ENCODE peak calls at places on chromosomes 13 and 19, in five cellular contexts. A, S, C, Q and M are unnamed samples.
A peak's percentile ranks its signal among the peaks of the same experiment; 100 is the strongest.

GRCh38 chr13:99916366-99917103 is 55.0 kb downstream of the ZIC5 start:
- DNase-seq in A (peak; percentile 71), Q (peak; percentile 32), C (no peak), S (peak; percentile 49), M (no peak)

GRCh38 chr13:105165449-105166125 is 1369.9 kb downstream of the EFNB2 start:
- DNase-seq in Q (no peak), A (no peak), S (no peak), C (no peak), M (no peak)

GRCh38 chr13:98454389-98454881 is 122.5 kb downstream of the STK24 start:
- DNase-seq in A (peak; percentile 94), C (no peak), S (no peak), Q (peak; percentile 76), M (no peak)

GRCh38 chr13:51635137-51635878 is 51.0 kb downstream of the WDFY2 start:
- DNase-seq in S (peak; percentile 34), A (no peak), Q (no peak), C (no peak), M (no peak)

GRCh38 chr13:102631198-102631597 is 34.4 kb downstream of the TPP2 start:
- DNase-seq in S (no peak), A (no peak), Q (no peak), C (no peak), M (no peak)

GRCh38 chr19:5679289-5680082 is 830 bp downstream of the MICOS13 start:
- DNase-seq in C (no peak), S (no peak), A (no peak), Q (no peak), M (no peak)

GRCh38 chr19:19606021-19606420 is 12.5 kb downstream of the PBX4 start:
- DNase-seq in Q (no peak), A (peak; percentile 10), S (peak; percentile 33), C (peak; percentile 59), M (no peak)

GRCh38 chr19:35549174-35549788 is 3.9 kb downstream of the TMEM147 start:
- DNase-seq in Q (peak; percentile 33), C (peak; percentile 25), A (peak; percentile 56), S (peak; percentile 73), M (no peak)

GRCh38 chr19:54650108-54650666 is 12.6 kb upstream of the LILRB4 start:
- DNase-seq in A (no peak), S (no peak), C (no peak), Q (no peak), M (no peak)

GRCh38 chr13:94330552-94331071 is 148.9 kb downstream of the DCT start:
- DNase-seq in C (no peak), S (peak; percentile 60), A (no peak), Q (no peak), M (no peak)

GRCh38 chr13:24348797-24349515 is 39.6 kb downstream of the C1QTNF9 start:
- DNase-seq in A (no peak), S (no peak), Q (no peak), C (no peak), M (no peak)

DNA sequence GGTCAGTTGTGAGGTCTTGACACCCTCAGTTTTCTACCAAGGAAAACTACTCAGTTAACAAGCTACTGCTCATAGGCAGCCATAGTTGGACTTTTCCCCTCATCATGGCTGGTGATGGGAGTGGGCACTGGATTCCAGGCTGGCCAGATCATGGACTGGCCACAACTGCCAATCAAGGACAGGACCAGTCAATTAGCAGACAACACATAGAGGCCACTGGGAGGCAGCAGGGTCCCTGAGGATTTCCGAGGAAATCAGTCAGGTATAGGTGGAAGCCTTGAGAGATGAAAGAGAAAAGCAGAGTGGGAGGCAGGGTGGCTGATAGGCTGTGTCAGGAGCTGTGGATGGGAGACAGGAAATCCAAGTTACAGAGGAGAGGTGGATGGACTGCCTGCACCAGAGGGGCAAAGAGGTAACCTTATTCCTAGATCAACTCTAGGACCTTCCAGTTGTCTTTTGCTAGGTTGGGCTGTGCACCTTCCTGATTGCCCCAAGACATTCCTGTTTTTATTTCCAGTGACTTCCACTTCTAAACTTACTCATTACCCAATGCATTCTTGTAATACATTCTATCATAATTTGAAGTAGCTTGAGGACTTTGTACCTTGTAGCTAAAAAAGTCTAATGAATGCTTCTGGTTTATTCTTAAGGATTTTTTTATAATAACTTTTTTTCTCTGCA is 361.8 kb downstream of the KCNRG start:
- DNase-seq in Q (no peak), C (no peak), A (no peak), S (no peak), M (no peak)
- H3K4me3 ChIP-seq in Q (no peak overlapping the region), C (no peak overlapping the region), A (no peak overlapping the region), S (no peak overlapping the region), M (no peak overlapping the region)

GRCh38 chr13:50012396-50013169 is 2.7 kb upstream of the KCNRG start:
- DNase-seq in C (no peak), A (peak; percentile 25), Q (no peak), S (no peak), M (no peak)

GRCh38 chr13:50015263-50015662 is at the start of gene KCNRG:
- DNase-seq in Q (no peak), S (no peak), A (peak; percentile 39), C (no peak), M (no peak)

GRCh38 chr13:50014404-50014803 is 840 bp upstream of the KCNRG start:
- DNase-seq in Q (no peak), S (no peak), A (no peak), C (no peak), M (no peak)

GRCh38 chr13:50015750-50016149 is 506 bp downstream of the KCNRG start:
- DNase-seq in Q (no peak), S (no peak), A (no peak), C (no peak), M (no peak)

GRCh38 chr13:50011461-50011860 is 3.8 kb upstream of the KCNRG start:
- DNase-seq in C (no peak), A (no peak), Q (no peak), S (no peak), M (no peak)
- H3K4me1 ChIP-seq in C (peaks cover 3% of the 10 kb centered on the region), A (peaks cover 6% of the 10 kb centered on the region), Q (peaks cover 11% of the 10 kb centered on the region), S (no peaks in the 10 kb centered on the region), M (peaks cover 2% of the 10 kb centered on the region)

GRCh38 chr19:49679832-49680472 is 2.9 kb downstream of the PRMT1 start:
- DNase-seq in C (no peak), A (no peak), Q (no peak), S (no peak), M (no peak)
- H3K4me3 ChIP-seq in C (no peak overlapping the region), A (no peak overlapping the region), Q (no peak overlapping the region), S (no peak overlapping the region), M (no peak overlapping the region)

DNA sequence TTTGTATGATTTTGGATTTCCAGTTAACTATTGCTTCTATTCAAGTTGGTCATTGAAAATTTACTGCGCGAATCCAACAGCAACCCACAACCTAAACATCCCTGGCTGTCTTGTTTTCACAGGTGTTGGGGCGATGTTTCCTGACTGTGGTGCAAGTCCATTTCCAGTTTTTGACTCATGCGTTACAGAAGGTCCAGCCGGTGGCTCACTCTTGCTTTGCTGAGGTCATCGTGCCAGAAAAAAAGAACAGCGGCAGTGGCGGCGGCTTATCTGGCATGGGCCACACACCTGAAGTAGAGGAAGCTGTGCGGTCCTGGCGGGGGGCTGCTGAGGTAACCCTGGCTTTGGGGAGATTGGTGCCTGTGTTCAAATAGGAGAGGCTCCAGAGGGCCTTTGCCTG is 45.2 kb upstream of the GPI start:
- DNase-seq in Q (peak; percentile 22), A (peak; percentile 80), S (no peak), C (no peak), M (no peak)
- H3K4me1 ChIP-seq in Q (peaks cover 18% of the 10 kb centered on the region), A (peaks cover 25% of the 10 kb centered on the region), S (peaks cover 26% of the 10 kb centered on the region), C (peaks cover 16% of the 10 kb centered on the region), M (peaks cover 3% of the 10 kb centered on the region)

GRCh38 chr13:42696191-42696590 is 85.2 kb upstream of the FAM216B start:
- DNase-seq in S (no peak), C (no peak), Q (no peak), A (peak; percentile 80), M (no peak)

GRCh38 chr13:42703740-42704139 is 77.6 kb upstream of the FAM216B start:
- DNase-seq in A (no peak), Q (no peak), S (no peak), C (no peak), M (no peak)

GRCh38 chr13:42702726-42703125 is 78.7 kb upstream of the FAM216B start:
- DNase-seq in S (no peak), Q (no peak), C (no peak), A (no peak), M (no peak)

GRCh38 chr13:42699922-42700321 is 81.5 kb upstream of the FAM216B start:
- DNase-seq in S (no peak), A (no peak), Q (no peak), C (no peak), M (no peak)
- H3K4me3 ChIP-seq in S (no peak overlapping the region), A (no peak overlapping the region), Q (no peak overlapping the region), C (no peak overlapping the region), M (no peak overlapping the region)

GRCh38 chr19:44303305-44303704 is 1.5 kb downstream of the ZNF235 start:
- DNase-seq in S (no peak), A (no peak), C (no peak), Q (no peak), M (no peak)
- H3K4me1 ChIP-seq in S (peaks cover 12% of the 10 kb centered on the region), A (peaks cover 3% of the 10 kb centered on the region), C (peaks cover 5% of the 10 kb centered on the region), Q (no peaks in the 10 kb centered on the region), M (no peaks in the 10 kb centered on the region)

GRCh38 chr13:43157796-43158195 is 134.4 kb downstream of the DNAJC15 start:
- DNase-seq in A (no peak), Q (no peak), C (no peak), S (no peak), M (no peak)

GRCh38 chr13:43156916-43157315 is 133.5 kb downstream of the DNAJC15 start:
- DNase-seq in A (no peak), C (no peak), Q (no peak), S (no peak), M (no peak)

GRCh38 chr13:43154839-43155238 is 131.5 kb downstream of the DNAJC15 start:
- DNase-seq in S (no peak), A (no peak), Q (no peak), C (no peak), M (no peak)

GRCh38 chr13:43153436-43154082 is 130.2 kb downstream of the DNAJC15 start:
- DNase-seq in C (no peak), S (no peak), A (peak; percentile 44), Q (no peak), M (no peak)

GRCh38 chr13:43154083-43154739 is 130.8 kb downstream of the DNAJC15 start:
- DNase-seq in C (no peak), A (no peak), S (no peak), Q (no peak), M (no peak)
- H3K4me3 ChIP-seq in C (no peak overlapping the region), A (no peak overlapping the region), S (no peak overlapping the region), Q (no peak overlapping the region), M (no peak overlapping the region)